ENCODE peak calls at places on chromosomes 12 and 14, in seven cellular contexts. W is PC-3, O is A549, V is upper lobe of right lung, C is dorsolateral prefrontal cortex, N is uterus, Y is heart right ventricle. L is an unnamed sample.

GRCh38 chr14:102746568-102747438 is 30.4 kb upstream of the TRAF3 start:
- DNase-seq in Y (no peak), C (no peak), N (no peak), W (no peak), V (no peak), O (no peak), L (no peak)

GRCh38 chr12:49292729-49293055 is 2.3 kb upstream of the PRPH start:
- DNase-seq in O (no peak), W (no peak), N (no peak), Y (no peak), C (no peak), V (no peak), L (no peak)

GRCh38 chr12:108046135-108046534 is 83.0 kb upstream of the WSCD2 start:
- DNase-seq in O (no peak), Y (no peak), C (no peak), V (no peak), W (no peak), N (no peak), L (no peak)

GRCh38 chr14:77039285-77040058 is 11.0 kb upstream of the IRF2BPL start:
- DNase-seq in Y (no peak), O (no peak), N (peak; percentile 39), W (no peak), V (no peak), C (no peak), L (no peak)

GRCh38 chr12:15846887-15847286 is 35.3 kb upstream of the STRAP start:
- DNase-seq in V (no peak), Y (no peak), O (no peak), N (peak; percentile 39), C (no peak), W (no peak), L (no peak)

GRCh38 chr14:58659846-58660245 is 22.1 kb downstream of the DACT1 start:
- DNase-seq in V (no peak), N (peak; percentile 44), C (no peak), O (no peak), W (no peak), Y (peak; percentile 23), L (no peak)

GRCh38 chr14:100256339-100256895 is 17.5 kb downstream of the YY1 start:
- DNase-seq in C (no peak), W (no peak), Y (no peak), O (no peak), N (no peak), V (no peak), L (no peak)

GRCh38 chr14:69129264-69129880 is 23.5 kb downstream of the DCAF5 start:
- DNase-seq in Y (peak; percentile 43), O (peak; percentile 83), W (peak; percentile 84), N (peak; percentile 80), C (peak; percentile 76), V (peak; percentile 68), L (no peak)

GRCh38 chr12:75613981-75614380 is 102.6 kb upstream of the KRR1 start:
- DNase-seq in C (no peak), V (no peak), O (no peak), Y (no peak), W (no peak), N (no peak), L (no peak)

GRCh38 chr12:20950248-20950647 is 139.7 kb downstream of the SLCO1B3 start:
- DNase-seq in N (no peak), C (no peak), O (peak; percentile 33), W (peak; percentile 58), V (no peak), Y (no peak), L (no peak)

GRCh38 chr14:32635103-32635719 is 303.5 kb upstream of the NPAS3 start:
- DNase-seq in Y (no peak), W (peak; percentile 48), C (no peak), V (no peak), O (no peak), N (no peak), L (no peak)

GRCh38 chr12:85529896-85530295 is 249.9 kb downstream of the ALX1 start:
- DNase-seq in C (no peak), N (no peak), O (no peak), V (no peak), W (no peak), Y (no peak), L (no peak)

GRCh38 chr14:22465201-22465835 is 123.7 kb downstream of the DAD1 start:
- DNase-seq in Y (no peak), C (no peak), N (no peak), W (peak; percentile 51), O (no peak), V (no peak), L (no peak)

GRCh38 chr14:51507556-51508511 is 143.9 kb upstream of the FRMD6 start:
- DNase-seq in N (peak; percentile 79), Y (peak; percentile 68), W (no peak), V (peak; percentile 64), C (peak; percentile 70), O (no peak), L (peak; percentile 16)

GRCh38 chr12:100959481-100959880 is 164.9 kb downstream of the ANO4 start:
- DNase-seq in W (peak; percentile 7), O (no peak), N (no peak), C (no peak), V (no peak), Y (no peak), L (no peak)

GRCh38 chr12:92080390-92081285 is 65.0 kb downstream of the BTG1 start:
- DNase-seq in W (peak; percentile 98), C (no peak), N (no peak), O (peak; percentile 90), Y (no peak), V (no peak), L (no peak)

GRCh38 chr12:130391186-130391585 is 53.5 kb downstream of the PIWIL1 start:
- DNase-seq in V (no peak), N (no peak), O (no peak), Y (no peak), C (no peak), W (no peak), L (no peak)

GRCh38 chr12:32544893-32545292 is 134.2 kb upstream of the DNM1L start:
- DNase-seq in V (no peak), W (no peak), C (no peak), N (no peak), O (no peak), Y (no peak), L (no peak)

GRCh38 chr14:83300454-83301064 is 1766.9 kb upstream of the SEL1L start:
- DNase-seq in Y (no peak), W (peak; percentile 43), N (no peak), C (no peak), V (no peak), O (peak; percentile 19), L (no peak)

GRCh38 chr12:50581226-50582184 is 76.7 kb downstream of the DIP2B start:
- DNase-seq in W (peak; percentile 84), V (no peak), Y (no peak), N (no peak), C (no peak), O (no peak), L (no peak)

GRCh38 chr14:36505892-36506731 is 13.9 kb downstream of the NKX2-1 start:
- DNase-seq in C (no peak), W (no peak), O (no peak), Y (no peak), N (no peak), V (peak; percentile 78), L (no peak)

GRCh38 chr12:30296486-30296885 is 399.2 kb downstream of the IPO8 start:
- DNase-seq in V (no peak), Y (no peak), C (no peak), W (no peak), N (no peak), O (no peak), L (no peak)

GRCh38 chr14:67464377-67464776 is 24.1 kb downstream of the TMEM229B start:
- DNase-seq in V (no peak), N (no peak), W (no peak), O (no peak), Y (no peak), C (no peak), L (no peak)

GRCh38 chr14:37641117-37641516 is 45.7 kb downstream of the TTC6 start:
- DNase-seq in Y (no peak), V (no peak), N (no peak), C (no peak), O (peak; percentile 16), W (peak; percentile 71), L (no peak)

GRCh38 chr12:82124711-82125110 is 233.5 kb downstream of the CCDC59 start:
- DNase-seq in O (no peak), Y (no peak), C (no peak), W (peak; percentile 2), N (no peak), V (no peak), L (no peak)

GRCh38 chr14:105852378-105853088 is 326.1 kb downstream of the TMEM121 start:
- DNase-seq in C (peak; percentile 23), N (peak; percentile 2), V (peak; percentile 61), Y (no peak), W (no peak), O (no peak), L (no peak)

GRCh38 chr12:68772714-68773113 is 26.7 kb downstream of the SLC35E3 start:
- DNase-seq in V (no peak), Y (no peak), O (no peak), C (no peak), N (no peak), W (no peak), L (no peak)

DNA sequence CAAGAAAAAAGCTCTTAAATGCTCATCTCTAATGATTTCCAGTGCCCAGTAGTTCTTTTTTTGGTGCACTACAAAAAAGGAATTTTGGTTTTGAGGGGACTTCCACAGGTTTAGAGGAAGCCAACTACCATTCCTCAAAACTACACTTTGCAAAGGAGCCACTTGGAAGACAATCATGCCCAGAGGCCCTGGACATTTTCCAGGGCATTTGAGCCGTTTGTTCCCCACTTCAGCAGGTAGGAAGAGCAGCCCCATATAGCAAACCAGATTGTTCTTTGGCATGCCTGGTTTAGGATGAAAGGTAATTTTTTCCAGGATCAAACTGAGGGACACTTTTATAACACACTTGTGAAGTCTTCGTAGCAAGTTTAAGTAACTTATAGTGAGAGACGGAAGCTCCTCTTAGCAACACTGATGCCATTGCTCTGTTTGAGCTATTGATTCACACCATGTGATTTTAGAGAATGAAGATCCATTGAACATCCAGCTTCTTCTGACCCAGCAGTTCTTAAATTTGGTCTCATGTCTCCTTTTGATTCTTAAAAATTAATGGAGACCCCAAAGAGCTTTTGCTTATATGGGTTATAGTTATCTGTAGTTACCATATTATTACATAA is 188.0 kb downstream of the ETV6 start:
- DNase-seq in V (no peak), W (no peak), C (no peak), O (no peak), Y (no peak), N (no peak), L (no peak)
- H3K27ac ChIP-seq in V (no peak overlapping the region), W (no peak overlapping the region), C (no peak overlapping the region), O (no peak overlapping the region), Y (no peak overlapping the region), N (no peak overlapping the region), L (no peak overlapping the region)

GRCh38 chr12:25962932-25963525 is 4.5 kb downstream of the RASSF8 start:
- DNase-seq in V (no peak), O (no peak), Y (no peak), C (no peak), N (peak; percentile 44), W (no peak), L (no peak)
- H3K27ac ChIP-seq in V (peak overlapping the region; percentile 55), O (no peak overlapping the region), Y (peak overlapping the region; percentile 22), C (no peak overlapping the region), N (peak overlapping the region; percentile 98), W (no peak overlapping the region), L (peak overlapping the region; percentile 3)

GRCh38 chr12:57451233-57451778 is 3.8 kb upstream of the INHBE start:
- DNase-seq in C (no peak), W (no peak), O (peak; percentile 35), Y (no peak), V (no peak), N (no peak), L (no peak)
- H3K27ac ChIP-seq in C (peak overlapping the region; percentile 17), W (no peak overlapping the region), O (peak overlapping the region; percentile 57), Y (peak overlapping the region; percentile 83), V (no peak overlapping the region), N (no peak overlapping the region), L (no peak overlapping the region)

GRCh38 chr14:92460916-92461579 is 52.5 kb upstream of the RIN3 start:
- DNase-seq in O (no peak), Y (peak; percentile 39), C (no peak), V (no peak), W (peak; percentile 17), N (no peak), L (no peak)
- H3K27ac ChIP-seq in O (no peak overlapping the region), Y (peak overlapping the region; percentile 78), C (no peak overlapping the region), V (peak overlapping the region; percentile 62), W (no peak overlapping the region), N (peak overlapping the region; percentile 55), L (no peak overlapping the region)

L was measured in caudate nucleus.